ENCODE peak calls at places on chromosomes 13 and 19, in seven cellular contexts. One of them, this sample, is unnamed.

GRCh38 chr19:45976180-45976579 is 2.5 kb upstream of the NOVA2 start:
- DNase-seq in SJCRH30: no peak
- DNase-seq in cardiac fibroblast: peak
- DNase-seq in stomach: no peak
- DNase-seq in NCI-H1092 treated with DMSO at 0.1 percent for 48 hours: no peak
- DNase-seq in stimulated activated CD4-positive, alpha-beta T cell treated with anti-CD3 and anti-CD28 coated beads, Interleukin-12 subunit alpha, Interleukin-12 subunit beta, amount 100 ng/mL, for 4 hours: no peak
- DNase-seq in glutamatergic neuron: peak
- DNase-seq in this sample: no peak

GRCh38 chr19:50384685-50385535 is 763 bp downstream of the POLD1 start:
- DNase-seq in SJCRH30: no peak
- DNase-seq in cardiac fibroblast: peak
- DNase-seq in stomach: no peak
- DNase-seq in NCI-H1092 treated with DMSO at 0.1 percent for 48 hours: no peak
- DNase-seq in stimulated activated CD4-positive, alpha-beta T cell treated with anti-CD3 and anti-CD28 coated beads, Interleukin-12 subunit alpha, Interleukin-12 subunit beta, amount 100 ng/mL, for 4 hours: no peak
- DNase-seq in glutamatergic neuron: no peak
- DNase-seq in this sample: no peak

GRCh38 chr13:26011996-26012688 is 39.7 kb downstream of the SHISA2 start:
- DNase-seq in SJCRH30: no peak
- DNase-seq in cardiac fibroblast: no peak
- DNase-seq in stomach: no peak
- DNase-seq in NCI-H1092 treated with DMSO at 0.1 percent for 48 hours: no peak
- DNase-seq in stimulated activated CD4-positive, alpha-beta T cell treated with anti-CD3 and anti-CD28 coated beads, Interleukin-12 subunit alpha, Interleukin-12 subunit beta, amount 100 ng/mL, for 4 hours: peak
- DNase-seq in glutamatergic neuron: peak
- DNase-seq in this sample: no peak

GRCh38 chr19:1910169-1910568 is 5.0 kb downstream of the ADAT3 start:
- DNase-seq in SJCRH30: no peak
- DNase-seq in cardiac fibroblast: peak
- DNase-seq in stomach: no peak
- DNase-seq in NCI-H1092 treated with DMSO at 0.1 percent for 48 hours: no peak
- DNase-seq in stimulated activated CD4-positive, alpha-beta T cell treated with anti-CD3 and anti-CD28 coated beads, Interleukin-12 subunit alpha, Interleukin-12 subunit beta, amount 100 ng/mL, for 4 hours: no peak
- DNase-seq in glutamatergic neuron: peak
- DNase-seq in this sample: no peak

GRCh38 chr13:78028960-78029359 is 110.3 kb upstream of the EDNRB start:
- DNase-seq in SJCRH30: no peak
- DNase-seq in cardiac fibroblast: no peak
- DNase-seq in stomach: no peak
- DNase-seq in NCI-H1092 treated with DMSO at 0.1 percent for 48 hours: no peak
- DNase-seq in stimulated activated CD4-positive, alpha-beta T cell treated with anti-CD3 and anti-CD28 coated beads, Interleukin-12 subunit alpha, Interleukin-12 subunit beta, amount 100 ng/mL, for 4 hours: no peak
- DNase-seq in glutamatergic neuron: no peak
- DNase-seq in this sample: no peak

GRCh38 chr19:47720669-47721068 is 7.4 kb downstream of the EHD2 start:
- DNase-seq in SJCRH30: no peak
- DNase-seq in cardiac fibroblast: no peak
- DNase-seq in stomach: no peak
- DNase-seq in NCI-H1092 treated with DMSO at 0.1 percent for 48 hours: no peak
- DNase-seq in stimulated activated CD4-positive, alpha-beta T cell treated with anti-CD3 and anti-CD28 coated beads, Interleukin-12 subunit alpha, Interleukin-12 subunit beta, amount 100 ng/mL, for 4 hours: no peak
- DNase-seq in glutamatergic neuron: no peak
- DNase-seq in this sample: no peak

GRCh38 chr13:27362064-27362751 is 62.2 kb upstream of the GTF3A start:
- DNase-seq in SJCRH30: peak
- DNase-seq in cardiac fibroblast: peak
- DNase-seq in stomach: peak
- DNase-seq in NCI-H1092 treated with DMSO at 0.1 percent for 48 hours: peak
- DNase-seq in stimulated activated CD4-positive, alpha-beta T cell treated with anti-CD3 and anti-CD28 coated beads, Interleukin-12 subunit alpha, Interleukin-12 subunit beta, amount 100 ng/mL, for 4 hours: peak
- DNase-seq in glutamatergic neuron: peak
- DNase-seq in this sample: peak

GRCh38 chr19:49421039-49421877 is 2.0 kb downstream of the PTH2 start:
- DNase-seq in SJCRH30: peak
- DNase-seq in cardiac fibroblast: peak
- DNase-seq in stomach: peak
- DNase-seq in NCI-H1092 treated with DMSO at 0.1 percent for 48 hours: peak
- DNase-seq in stimulated activated CD4-positive, alpha-beta T cell treated with anti-CD3 and anti-CD28 coated beads, Interleukin-12 subunit alpha, Interleukin-12 subunit beta, amount 100 ng/mL, for 4 hours: peak
- DNase-seq in glutamatergic neuron: peak
- DNase-seq in this sample: no peak